ENCODE peak calls at places on chromosomes 2 and 18, in ten cellular contexts. J is HFF-Myc; E is fibroblast of the aortic adventitia; T is HS-5; M is EL; Q is neural crest cell; G is NCI-H2081; U is fibroblast of pulmonary artery; Y is prostate gland; D is activated T-helper 1 cell treated with anti-CD3 and anti-CD28 coated beads, Interleukin-12 subunit alpha, Interleukin-12 subunit beta, Interleukin-2, Interleukin-4 antibody, amounts not matched to agents 30 ng/mL and 10 ng/mL and 1 ng/mL, durations not matched to agents 14 hours and 24 hours and 36 hours. B is an unnamed sample.

GRCh38 chr2:201933792-201934229 is 99.8 kb upstream of the FZD7 start:
- DNase-seq in E (no peak), G (peak), T (no peak), U (no peak), J (no peak), M (peak), D (no peak), Y (no peak), Q (no peak), B (no peak)

GRCh38 chr2:203400805-203401585 is 72.8 kb downstream of the ABI2 start:
- DNase-seq in E (peak), G (no peak), J (no peak), U (peak), Q (no peak), M (peak), Y (no peak), T (peak), D (no peak), B (no peak)

GRCh38 chr2:36406296-36406695 is 50.7 kb downstream of the CRIM1 start:
- DNase-seq in U (no peak), G (no peak), T (no peak), M (no peak), E (no peak), D (no peak), Y (no peak), Q (no peak), J (no peak), B (no peak)

GRCh38 chr18:59416818-59417217 is 57.8 kb upstream of the LMAN1 start:
- DNase-seq in Q (no peak), Y (no peak), G (no peak), T (no peak), J (no peak), D (no peak), E (no peak), M (no peak), U (peak), B (no peak)

GRCh38 chr2:55153564-55154315 is 78.4 kb downstream of the CLHC1 start:
- DNase-seq in M (no peak), G (no peak), T (no peak), U (no peak), Q (no peak), Y (no peak), J (no peak), E (no peak), D (no peak), B (no peak)

GRCh38 chr2:6679481-6679880 is 186.2 kb downstream of the CMPK2 start:
- DNase-seq in E (no peak), D (no peak), T (no peak), J (no peak), M (no peak), Y (no peak), U (no peak), G (no peak), Q (no peak), B (no peak)

GRCh38 chr2:147096671-147097070 is 748.2 kb upstream of the ACVR2A start:
- DNase-seq in Q (no peak), U (no peak), D (no peak), J (no peak), T (no peak), Y (no peak), M (no peak), E (peak), G (no peak), B (no peak)

GRCh38 chr18:44733069-44733753 is 52.5 kb downstream of the SETBP1 start:
- DNase-seq in M (peak), T (peak), E (peak), G (no peak), U (peak), Q (no peak), Y (no peak), J (peak), D (peak), B (no peak)

GRCh38 chr2:127591221-127591923 is 54.6 kb upstream of the GPR17 start:
- DNase-seq in G (peak), Y (peak), J (peak), M (peak), E (peak), Q (peak), U (peak), T (no peak), D (peak), B (peak)

GRCh38 chr2:239152916-239153305 is 247.9 kb downstream of the HDAC4 start:
- DNase-seq in Q (no peak), D (no peak), E (no peak), Y (no peak), G (no peak), J (no peak), M (no peak), U (no peak), T (no peak), B (no peak)

GRCh38 chr2:39431592-39432316 is 5.3 kb downstream of the MAP4K3 start:
- DNase-seq in D (no peak), E (peak), T (no peak), Y (no peak), J (no peak), M (peak), U (peak), Q (no peak), G (no peak), B (no peak)

GRCh38 chr18:8699948-8700347 is 5.4 kb upstream of the MTCL1 start:
- DNase-seq in E (peak), Q (no peak), J (no peak), D (no peak), T (no peak), M (no peak), G (no peak), U (no peak), Y (no peak), B (no peak)

GRCh38 chr2:209864716-209865295 is 93.2 kb downstream of the UNC80 start:
- DNase-seq in U (no peak), D (no peak), Q (no peak), G (no peak), M (no peak), Y (no peak), E (no peak), J (no peak), T (no peak), B (no peak)

GRCh38 chr2:74777161-74777900 is 56.6 kb upstream of the HK2 start:
- DNase-seq in M (no peak), E (no peak), D (no peak), T (no peak), U (no peak), G (no peak), Q (no peak), J (no peak), Y (no peak), B (no peak)

GRCh38 chr2:30234180-30234971 is 3.0 kb downstream of the LBH start:
- DNase-seq in Q (no peak), Y (peak), T (no peak), U (peak), D (peak), M (peak), E (peak), J (no peak), G (no peak), B (no peak)

GRCh38 chr18:9475643-9476580 is 599 bp downstream of the RALBP1 start:
- DNase-seq in E (peak), Y (peak), U (peak), D (peak), T (no peak), Q (no peak), M (peak), J (no peak), G (peak), B (no peak)

GRCh38 chr18:64017870-64018269 is 48.0 kb downstream of the SERPINB8 start:
- DNase-seq in J (peak), U (peak), E (peak), G (peak), Q (no peak), D (no peak), Y (no peak), T (no peak), M (peak), B (no peak)

GRCh38 chr2:85133751-85134254 is 611 bp downstream of the TCF7L1 start:
- DNase-seq in M (peak), G (no peak), Q (peak), U (peak), D (peak), E (peak), J (no peak), T (no peak), Y (peak), B (no peak)

GRCh38 chr2:200408428-200409311 is 101.2 kb downstream of the KCTD18 start:
- DNase-seq in E (peak), Q (no peak), D (no peak), J (peak), M (peak), Y (no peak), T (peak), U (peak), G (no peak), B (no peak)

GRCh38 chr2:24819442-24820174 is 26.4 kb downstream of the CENPO start:
- DNase-seq in Y (peak), G (no peak), J (no peak), D (no peak), E (no peak), M (no peak), U (no peak), T (no peak), Q (no peak), B (no peak)

GRCh38 chr2:68997401-68997800 is 15.6 kb upstream of the ANTXR1 start:
- DNase-seq in Y (no peak), J (no peak), E (no peak), Q (no peak), T (no peak), G (no peak), U (no peak), D (no peak), M (no peak), B (no peak)

GRCh38 chr2:231909631-231910030 is 16.6 kb downstream of the NPPC start:
- DNase-seq in E (no peak), J (no peak), Y (no peak), M (no peak), G (no peak), T (no peak), U (no peak), D (no peak), Q (no peak), B (no peak)

GRCh38 chr18:11040823-11041712 is 108.3 kb downstream of the PIEZO2 start:
- DNase-seq in T (peak), U (peak), E (peak), Y (peak), D (peak), M (peak), Q (peak), J (peak), G (peak), B (peak)